ENCODE peak calls at places on chromosomes 13 and 19, in five cellular contexts. G is breast epithelium; N is Peyer's patch; O is osteoblast; R is CD8-positive, alpha-beta memory T cell. X is an unnamed sample. For H3K9me3 and H3K4me1, the result is how much of the 10 kb centered on the place peaks cover.

GRCh38 chr13:41222259-41222852 is 28.0 kb upstream of the KBTBD7 start:
- DNase-seq in G (no peak), N (peak), O (peak), R (peak), X (peak)

GRCh38 chr19:1211494-1212234 is 6.1 kb downstream of the STK11 start:
- DNase-seq in G (no peak), N (no peak), O (peak), R (no peak), X (no peak)

GRCh38 chr19:47587295-47587694 is 14.3 kb upstream of the ZNF541 start:
- DNase-seq in G (no peak), N (no peak), O (no peak), R (no peak), X (peak)

GRCh38 chr19:18946335-18946734 is 5.3 kb upstream of the HOMER3 start:
- DNase-seq in G (no peak), N (no peak), O (peak), R (no peak), X (no peak)

GRCh38 chr19:42042455-42043170 is 27.4 kb downstream of the GRIK5 start:
- DNase-seq in G (no peak), N (no peak), O (no peak), R (no peak), X (no peak)

GRCh38 chr13:39037410-39037879 is 444 bp downstream of the PROSER1 start:
- DNase-seq in G (no peak), N (no peak), O (no peak), R (no peak), X (no peak)

GRCh38 chr13:43684947-43685725 is 101.6 kb downstream of the ENOX1 start:
- DNase-seq in G (no peak), N (no peak), O (no peak), R (no peak), X (no peak)

GRCh38 chr13:40613192-40613818 is 53.1 kb downstream of the FOXO1 start:
- DNase-seq in G (no peak), N (peak), O (no peak), R (peak), X (no peak)

GRCh38 chr13:55160911-55161310 is 1979.8 kb upstream of the PRR20A start:
- DNase-seq in G (no peak), N (no peak), O (no peak), R (no peak), X (no peak)

DNA sequence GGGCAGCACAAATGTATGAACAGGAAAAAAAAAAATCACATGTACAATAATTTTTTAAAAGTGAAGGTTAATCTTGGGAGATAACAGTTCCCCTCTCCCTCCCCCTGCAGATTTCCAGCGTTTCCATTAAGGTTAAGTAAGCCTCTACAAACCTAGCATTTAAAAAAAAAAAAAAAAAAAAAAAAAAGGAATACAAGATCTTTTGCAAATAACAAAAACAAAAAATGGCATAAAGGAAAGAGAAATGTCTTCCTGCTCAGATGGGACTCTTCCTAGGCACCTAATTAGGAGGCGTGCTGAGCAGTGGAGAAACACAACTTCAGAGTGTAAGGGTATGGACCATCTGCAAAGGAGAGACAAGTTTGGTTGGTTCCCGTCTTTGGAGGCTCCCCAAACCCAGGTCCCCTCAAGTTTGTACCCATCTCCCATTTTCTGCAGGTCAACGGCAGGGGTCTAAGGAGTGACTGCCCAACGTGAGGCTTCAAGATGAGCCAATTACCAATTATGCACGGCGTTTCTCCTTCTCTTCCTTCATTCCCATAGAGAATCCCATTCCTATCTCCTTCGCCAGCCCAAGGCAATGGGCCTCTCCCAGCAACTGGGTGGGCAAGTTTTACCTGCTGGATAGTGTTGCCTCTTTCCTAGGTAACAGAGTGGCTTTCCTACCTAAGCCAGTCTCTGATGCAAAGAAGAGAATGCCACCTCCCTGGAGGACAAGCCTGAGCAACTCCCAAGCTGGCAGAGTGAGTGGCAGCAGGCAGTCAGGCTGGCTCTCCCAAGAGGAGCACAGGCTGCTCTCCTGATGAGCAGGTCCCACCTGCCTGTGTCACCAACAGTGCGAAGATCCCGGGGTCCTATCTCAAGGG is 5.1 kb upstream of the ECH1 start:
- DNase-seq in G (no peak), N (no peak), O (peak), R (no peak), X (no peak)
- H3K27ac ChIP-seq in G (peak), N (no peak), O (peak), R (no peak), X (no peak)

DNA sequence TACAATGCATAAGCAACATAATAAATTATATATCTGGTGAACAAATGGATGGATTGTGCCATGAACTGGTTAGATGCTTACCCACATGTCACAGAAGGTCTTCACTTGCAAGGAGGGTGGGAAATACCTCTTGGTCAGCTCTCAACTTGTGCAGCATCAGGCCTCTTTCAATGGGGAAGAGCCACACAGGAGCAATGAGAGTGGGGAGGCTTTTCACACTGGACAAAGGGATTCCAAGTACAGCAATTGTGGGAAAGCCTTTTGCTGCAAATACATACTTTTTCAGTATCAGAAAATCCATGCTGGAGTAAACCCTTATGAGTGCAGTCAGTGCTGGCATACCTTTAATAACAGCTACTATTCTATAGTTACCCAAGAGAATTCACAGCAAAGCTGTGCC is 11.8 kb upstream of the ZNF543 start:
- DNase-seq in G (no peak), N (no peak), O (no peak), R (no peak), X (no peak)
- H3K9me3 ChIP-seq in G (under half), N (under half), O (under half), R (under half), X (under half)

GRCh38 chr19:14595558-14595957 is 12.7 kb downstream of the CLEC17A start:
- DNase-seq in G (no peak), N (no peak), O (no peak), R (no peak), X (no peak)
- H3K4me1 ChIP-seq in G (under half), N (under half), O (under half), R (under half), X (under half)

DNA sequence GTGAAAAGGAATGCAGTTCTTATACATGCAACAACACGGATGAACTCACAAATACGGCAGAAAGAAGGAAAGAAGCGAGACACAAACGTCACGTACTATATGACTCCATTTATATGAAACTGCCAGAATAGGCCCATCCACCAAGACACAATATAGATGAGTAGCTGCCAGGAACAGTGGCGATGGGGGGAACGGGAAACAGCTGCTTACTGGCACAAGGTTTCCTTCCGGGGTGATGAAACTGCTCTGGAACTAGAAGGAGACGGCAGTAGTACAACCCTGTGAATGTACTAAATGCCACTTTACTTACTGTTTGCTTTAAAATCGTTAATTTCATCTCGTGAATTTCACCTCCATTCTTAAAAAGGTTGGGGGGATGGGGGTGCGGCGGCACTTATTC is 28.9 kb downstream of the MLLT1 start:
- DNase-seq in G (no peak), N (no peak), O (no peak), R (no peak), X (no peak)
- H3K27ac ChIP-seq in G (no peak), N (no peak), O (peak), R (no peak), X (no peak)

GRCh38 chr13:18956473-18957078 is 225.0 kb downstream of the TUBA3C start:
- DNase-seq in G (no peak), N (no peak), O (no peak), R (no peak), X (no peak)

GRCh38 chr13:18961383-18962117 is 220.1 kb downstream of the TUBA3C start:
- DNase-seq in G (no peak), N (no peak), O (peak), R (no peak), X (no peak)

GRCh38 chr13:18960637-18961227 is 220.9 kb downstream of the TUBA3C start:
- DNase-seq in G (no peak), N (no peak), O (peak), R (no peak), X (no peak)

GRCh38 chr13:18959996-18960395 is 221.6 kb downstream of the TUBA3C start:
- DNase-seq in G (no peak), N (no peak), O (peak), R (no peak), X (no peak)

DNA sequence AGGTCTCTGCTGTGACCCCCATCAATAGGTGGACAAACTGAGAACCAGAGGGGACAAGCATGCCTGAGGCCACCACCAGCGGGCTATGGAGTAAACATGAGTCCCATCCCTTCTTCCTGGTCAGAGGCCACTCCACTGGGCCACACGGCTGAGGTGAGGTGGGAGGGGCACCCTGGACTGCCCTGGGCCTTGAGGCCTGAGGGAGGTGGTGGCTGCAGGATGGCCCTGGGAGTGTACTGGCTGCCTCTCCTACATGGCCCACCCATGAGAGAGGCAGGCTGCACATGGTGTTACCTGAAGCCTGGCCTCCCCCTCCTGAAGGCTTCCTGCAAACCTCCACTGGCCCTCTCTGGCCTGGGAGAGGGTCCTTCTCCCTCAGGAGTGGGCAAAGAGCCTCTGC is 222.4 kb downstream of the TUBA3C start:
- DNase-seq in G (no peak), N (no peak), O (peak), R (no peak), X (no peak)
- H3K9me3 ChIP-seq in G (under half), N (under half), O (under half), R (under half), X (under half)

DNA sequence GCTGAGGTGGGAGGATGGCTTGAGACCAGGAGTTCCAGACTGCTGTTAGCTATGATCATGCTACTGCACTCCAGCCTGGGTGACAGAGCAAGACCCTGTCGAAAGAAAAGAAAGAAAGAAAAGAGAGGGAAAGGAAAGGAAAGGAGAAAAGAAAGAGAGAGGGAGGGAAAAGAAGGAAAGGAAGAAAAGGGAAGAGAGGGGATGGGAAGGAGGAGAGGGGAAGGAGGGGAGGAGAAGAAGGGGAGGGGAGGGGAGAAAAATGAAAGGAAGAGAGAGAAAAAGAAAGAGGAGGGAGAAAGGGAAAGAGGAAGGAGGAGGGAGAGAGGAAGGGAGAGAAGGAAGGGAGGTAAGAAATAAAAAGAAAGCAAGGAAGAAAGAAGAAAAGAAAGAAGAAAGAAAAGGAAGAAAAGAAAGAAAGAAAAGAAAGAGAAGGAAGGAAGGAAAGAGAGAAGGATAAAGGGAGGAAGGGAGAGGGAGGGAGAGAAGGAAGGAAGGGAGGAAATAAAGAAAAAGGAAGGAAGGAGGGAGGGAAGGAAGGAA is 44.1 kb downstream of the INSR start:
- DNase-seq in G (no peak), N (no peak), O (no peak), R (no peak), X (no peak)
- H3K4me1 ChIP-seq in G (under half), N (under half), O (under half), R (under half), X (under half)

GRCh38 chr19:40690050-40690698 is at the start of gene NUMBL:
- DNase-seq in G (no peak), N (no peak), O (no peak), R (no peak), X (no peak)
- H3K27ac ChIP-seq in G (peak), N (peak), O (peak), R (peak), X (peak)

GRCh38 chr19:22603518-22604440 is 30.3 kb upstream of the ZNF492 start:
- DNase-seq in G (no peak), N (no peak), O (peak), R (no peak), X (no peak)
- H3K9me3 ChIP-seq in G (under half), N (under half), O (under half), R (under half), X (under half)

GRCh38 chr13:97221046-97221445 is 1.1 kb upstream of the MBNL2 start:
- DNase-seq in G (no peak), N (no peak), O (no peak), R (no peak), X (no peak)

GRCh38 chr13:97221491-97221890 is 642 bp upstream of the MBNL2 start:
- DNase-seq in G (no peak), N (no peak), O (no peak), R (no peak), X (no peak)

GRCh38 chr13:97223711-97224461 is 1.8 kb downstream of the MBNL2 start:
- DNase-seq in G (no peak), N (peak), O (peak), R (no peak), X (peak)

GRCh38 chr13:97222934-97223710 is 989 bp downstream of the MBNL2 start:
- DNase-seq in G (no peak), N (no peak), O (no peak), R (no peak), X (no peak)

GRCh38 chr13:97221989-97222700 is at the start of gene MBNL2:
- DNase-seq in G (peak), N (peak), O (peak), R (peak), X (peak)
- H3K4me1 ChIP-seq in G (under half), N (under half), O (under half), R (under half), X (under half)

X was measured in SJSA1.